ENCODE peak calls at places on chromosomes 11 and 22, in eight cellular contexts. O is sigmoid colon; D is tibial nerve; U is GM23338; K is naive thymus-derived CD4-positive, alpha-beta T cell; C is H1; Z is psoas muscle; Q is adrenal gland. B is an unnamed sample.

GRCh38 chr11:32297629-32298028 is 137.7 kb downstream of the WT1 start:
- DNase-seq in K (no peak), Q (no peak), O (no peak), Z (no peak), U (peak; percentile 14), D (no peak), C (no peak), B (peak; percentile 65)

GRCh38 chr11:57237204-57237681 is at the start of gene APLNR:
- DNase-seq in Z (no peak), D (no peak), C (no peak), U (no peak), O (no peak), K (no peak), Q (no peak), B (no peak)

GRCh38 chr11:59102259-59102765 is 4.7 kb upstream of the FAM111B start:
- DNase-seq in Q (peak; percentile 55), D (peak; percentile 26), U (peak; percentile 96), K (peak; percentile 26), Z (peak; percentile 33), C (peak; percentile 84), O (peak; percentile 69), B (peak; percentile 63)

GRCh38 chr22:42202048-42202447 is 68.4 kb downstream of the TCF20 start:
- DNase-seq in O (no peak), U (no peak), Z (no peak), K (no peak), Q (no peak), D (no peak), C (no peak), B (no peak)

GRCh38 chr11:13698147-13698546 is 29.7 kb downstream of the FAR1 start:
- DNase-seq in Z (no peak), K (no peak), D (no peak), O (no peak), Q (no peak), U (no peak), C (no peak), B (no peak)

GRCh38 chr11:119806064-119806915 is 77.3 kb upstream of the NECTIN1 start:
- DNase-seq in U (no peak), O (no peak), C (no peak), K (no peak), Q (no peak), Z (no peak), D (no peak), B (no peak)

GRCh38 chr11:107040447-107041444 is 22.5 kb upstream of the GUCY1A2 start:
- DNase-seq in O (no peak), Z (no peak), U (no peak), K (no peak), Q (no peak), C (no peak), D (no peak), B (peak; percentile 37)

GRCh38 chr11:111441443-111441842 is 62.4 kb upstream of the POU2AF1 start:
- DNase-seq in D (no peak), O (peak; percentile 78), K (no peak), C (no peak), U (no peak), Q (no peak), Z (no peak), B (peak; percentile 62)

GRCh38 chr11:32071811-32072210 is 19.1 kb upstream of the RCN1 start:
- DNase-seq in D (no peak), Z (no peak), C (no peak), O (no peak), K (no peak), U (peak; percentile 61), Q (no peak), B (peak; percentile 61)

GRCh38 chr11:41714101-41714500 is 254.6 kb upstream of the LRRC4C start:
- DNase-seq in Z (no peak), K (no peak), O (no peak), C (no peak), D (no peak), Q (no peak), U (peak; percentile 61), B (no peak)

GRCh38 chr11:76783901-76784813 is 1.0 kb downstream of the TSKU start:
- DNase-seq in D (no peak), K (no peak), Q (peak; percentile 74), Z (peak; percentile 73), O (peak; percentile 81), U (peak; percentile 94), C (peak; percentile 91), B (peak; percentile 86)

GRCh38 chr11:32358729-32359128 is 76.6 kb downstream of the WT1 start:
- DNase-seq in K (no peak), Z (no peak), U (peak; percentile 17), O (no peak), Q (peak; percentile 29), D (no peak), C (no peak), B (no peak)

GRCh38 chr11:44939673-44940072 is 11.0 kb downstream of the TP53I11 start:
- DNase-seq in K (no peak), U (peak; percentile 80), C (no peak), Z (peak; percentile 37), Q (no peak), O (no peak), D (no peak), B (no peak)

GRCh38 chr11:13963169-13963948 is 836 bp downstream of the SPON1 start:
- DNase-seq in O (peak; percentile 72), C (no peak), Z (peak; percentile 25), U (peak; percentile 58), Q (no peak), K (no peak), D (no peak), B (peak; percentile 70)

GRCh38 chr22:39092111-39092867 is 4.8 kb upstream of the APOBEC3H start:
- DNase-seq in K (no peak), O (no peak), C (no peak), D (no peak), U (no peak), Q (no peak), Z (no peak), B (no peak)

DNA sequence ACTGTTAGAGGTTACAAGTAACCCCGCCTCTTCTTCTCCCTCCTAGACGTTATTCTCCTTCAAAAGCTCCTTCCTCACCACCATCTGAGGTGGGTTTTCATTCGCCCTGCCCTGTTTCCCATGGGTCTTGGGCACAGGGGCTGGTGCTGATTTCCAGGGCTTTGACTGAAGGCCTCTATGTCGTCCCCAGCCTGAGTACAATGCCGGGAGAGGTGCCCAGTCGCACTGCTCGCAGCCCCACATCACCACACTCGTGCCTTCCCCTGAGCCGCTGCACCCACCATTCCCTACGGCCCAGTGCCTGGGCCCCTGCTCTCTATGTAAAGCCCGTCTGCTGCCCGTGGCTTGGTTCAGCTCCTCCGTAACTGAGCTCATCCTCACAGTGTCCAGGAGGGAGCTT is 169.8 kb downstream of the DSCAML1 start:
- DNase-seq in U (no peak), C (no peak), D (no peak), K (no peak), O (peak; percentile 20), Z (no peak), Q (no peak), B (no peak)
- H3K4me1 ChIP-seq in U (no peaks in the 10 kb centered on the region), C (no peaks in the 10 kb centered on the region), D (no peaks in the 10 kb centered on the region), K (no peaks in the 10 kb centered on the region), O (no peaks in the 10 kb centered on the region), Z (no peaks in the 10 kb centered on the region), Q (no peaks in the 10 kb centered on the region), B (no peaks in the 10 kb centered on the region)

GRCh38 chr11:122107566-122107965 is 8.4 kb downstream of the BLID start:
- DNase-seq in Z (no peak), U (no peak), K (no peak), Q (no peak), O (no peak), C (no peak), D (no peak), B (no peak)
- H3K4me1 ChIP-seq in Z (peaks cover 6% of the 10 kb centered on the region), U (peaks cover under 1% of the 10 kb centered on the region), K (no peaks in the 10 kb centered on the region), Q (no peaks in the 10 kb centered on the region), O (no peaks in the 10 kb centered on the region), C (no peaks in the 10 kb centered on the region), D (peaks cover 14% of the 10 kb centered on the region), B (peaks cover 60% of the 10 kb centered on the region)

GRCh38 chr11:114316980-114317675 is 20.9 kb downstream of the NNMT start:
- DNase-seq in C (no peak), U (no peak), D (no peak), Q (no peak), K (no peak), O (peak; percentile 80), Z (peak; percentile 44), B (no peak)
- H3K4me1 ChIP-seq in C (peaks cover 2% of the 10 kb centered on the region), U (peaks cover 50% of the 10 kb centered on the region), D (no peaks in the 10 kb centered on the region), Q (no peaks in the 10 kb centered on the region), K (no peaks in the 10 kb centered on the region), O (no peaks in the 10 kb centered on the region), Z (no peaks in the 10 kb centered on the region), B (peaks cover 91% of the 10 kb centered on the region)

GRCh38 chr22:46107753-46108563 is 42.4 kb upstream of the PPARA start:
- DNase-seq in O (peak; percentile 83), K (no peak), C (no peak), D (peak; percentile 18), U (no peak), Z (no peak), Q (peak; percentile 57), B (no peak)
- H3K4me1 ChIP-seq in O (no peaks in the 10 kb centered on the region), K (no peaks in the 10 kb centered on the region), C (peaks cover 6% of the 10 kb centered on the region), D (peaks cover 89% of the 10 kb centered on the region), U (no peaks in the 10 kb centered on the region), Z (peaks cover 98% of the 10 kb centered on the region), Q (peaks cover 99% of the 10 kb centered on the region), B (peaks cover 90% of the 10 kb centered on the region)

GRCh38 chr11:133948711-133949110 is 8.1 kb downstream of the IGSF9B start:
- DNase-seq in D (no peak), Z (no peak), K (no peak), C (no peak), U (no peak), O (no peak), Q (no peak), B (no peak)
- H3K4me1 ChIP-seq in D (peaks cover 24% of the 10 kb centered on the region), Z (peaks cover 30% of the 10 kb centered on the region), K (peaks cover 47% of the 10 kb centered on the region), C (peaks cover 56% of the 10 kb centered on the region), U (peaks cover 71% of the 10 kb centered on the region), O (no peaks in the 10 kb centered on the region), Q (no peaks in the 10 kb centered on the region), B (peaks cover 27% of the 10 kb centered on the region)

GRCh38 chr22:48870436-48870835 is 957.2 kb downstream of the BRD1 start:
- DNase-seq in Q (no peak), U (no peak), D (no peak), K (no peak), Z (no peak), C (no peak), O (peak; percentile 37), B (no peak)
- H3K4me1 ChIP-seq in Q (no peaks in the 10 kb centered on the region), U (no peaks in the 10 kb centered on the region), D (no peaks in the 10 kb centered on the region), K (no peaks in the 10 kb centered on the region), Z (no peaks in the 10 kb centered on the region), C (no peaks in the 10 kb centered on the region), O (no peaks in the 10 kb centered on the region), B (no peaks in the 10 kb centered on the region)

DNA sequence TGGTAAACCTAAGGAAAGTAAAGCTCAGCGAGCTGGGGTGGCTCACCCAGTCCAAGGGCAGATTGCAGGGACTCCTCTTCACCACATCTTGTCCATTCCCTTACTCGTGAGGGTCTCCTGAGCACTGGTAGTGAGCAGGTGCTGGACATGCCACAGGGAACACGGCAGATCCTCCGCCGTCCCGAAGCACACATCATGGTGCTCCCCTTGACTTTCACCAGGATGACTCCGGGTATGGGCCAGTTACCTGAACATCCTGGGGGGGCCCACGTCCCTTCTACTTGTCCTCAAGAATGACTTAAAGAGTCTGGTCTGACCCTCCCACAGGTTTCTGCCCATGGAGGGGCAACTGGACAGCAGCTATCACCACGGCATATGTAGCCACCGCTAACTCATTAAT is 8.0 kb upstream of the SF1 start:
- DNase-seq in U (no peak), C (no peak), K (no peak), Z (no peak), D (no peak), Q (no peak), O (peak; percentile 50), B (no peak)
- H3K4me1 ChIP-seq in U (peaks cover 2% of the 10 kb centered on the region), C (no peaks in the 10 kb centered on the region), K (no peaks in the 10 kb centered on the region), Z (no peaks in the 10 kb centered on the region), D (no peaks in the 10 kb centered on the region), Q (no peaks in the 10 kb centered on the region), O (no peaks in the 10 kb centered on the region), B (peaks cover 4% of the 10 kb centered on the region)